ENCODE peak calls at places on chromosomes 7 and 10, in eight cellular contexts. H is fibroblast of mammary gland, J is PC-3, M is cardiac muscle cell, S is AG04450, Y is ascending aorta, K is GM12865, I is HepG2. Z is an unnamed sample.

GRCh38 chr7:98276241-98276761 is 5.2 kb upstream of the BRI3 start:
- DNase-seq in H (no peak), J (peak), M (no peak), S (peak), Y (no peak), K (no peak), I (peak), Z (no peak)

GRCh38 chr10:9825491-9826018 is 1192.1 kb upstream of the CELF2 start:
- DNase-seq in H (no peak), J (no peak), M (peak), S (no peak), Y (no peak), K (peak), I (no peak), Z (no peak)

GRCh38 chr7:73978681-73979563 is 49.1 kb upstream of the ELN start:
- DNase-seq in H (peak), J (peak), M (peak), S (no peak), Y (peak), K (peak), I (peak), Z (no peak)

GRCh38 chr10:113557389-113558321 is 4.8 kb downstream of the HABP2 start:
- DNase-seq in H (no peak), J (no peak), M (no peak), S (no peak), Y (no peak), K (no peak), I (no peak), Z (no peak)

GRCh38 chr7:125020801-125021200 is 91.2 kb upstream of the POT1 start:
- DNase-seq in H (peak), J (no peak), M (no peak), S (no peak), Y (no peak), K (no peak), I (no peak), Z (no peak)

GRCh38 chr10:131424836-131425506 is 113.5 kb upstream of the TCERG1L start:
- DNase-seq in H (no peak), J (no peak), M (no peak), S (no peak), Y (no peak), K (no peak), I (no peak), Z (no peak)

GRCh38 chr7:120825576-120825975 is 32.4 kb downstream of the TSPAN12 start:
- DNase-seq in H (no peak), J (peak), M (no peak), S (no peak), Y (no peak), K (no peak), I (peak), Z (peak)

GRCh38 chr7:45712057-45712689 is 138.0 kb downstream of the ADCY1 start:
- DNase-seq in H (no peak), J (no peak), M (no peak), S (no peak), Y (peak), K (no peak), I (no peak), Z (no peak)

GRCh38 chr7:45598697-45599520 is 24.7 kb downstream of the ADCY1 start:
- DNase-seq in H (no peak), J (no peak), M (no peak), S (no peak), Y (peak), K (no peak), I (no peak), Z (no peak)

GRCh38 chr10:1938317-1938716 is 201.0 kb upstream of the ADARB2 start:
- DNase-seq in H (no peak), J (no peak), M (no peak), S (no peak), Y (no peak), K (no peak), I (no peak), Z (no peak)

GRCh38 chr7:77811895-77812685 is 13.5 kb downstream of the PHTF2 start:
- DNase-seq in H (peak), J (peak), M (no peak), S (peak), Y (no peak), K (no peak), I (peak), Z (peak)

GRCh38 chr7:137881607-137882260 is 35.0 kb upstream of the DGKI start:
- DNase-seq in H (no peak), J (no peak), M (no peak), S (no peak), Y (no peak), K (no peak), I (no peak), Z (no peak)

GRCh38 chr10:72274213-72274729 is 547 bp downstream of the DDIT4 start:
- DNase-seq in H (no peak), J (no peak), M (peak), S (no peak), Y (no peak), K (no peak), I (no peak), Z (no peak)

GRCh38 chr7:135768990-135769389 is 20.4 kb upstream of the FAM180A start:
- DNase-seq in H (no peak), J (no peak), M (no peak), S (no peak), Y (no peak), K (no peak), I (no peak), Z (no peak)
- H3K4me3 ChIP-seq in H (no peak), J (no peak), M (no peak), S (no peak), Y (no peak), K (no peak), I (no peak), Z (no peak)

DNA sequence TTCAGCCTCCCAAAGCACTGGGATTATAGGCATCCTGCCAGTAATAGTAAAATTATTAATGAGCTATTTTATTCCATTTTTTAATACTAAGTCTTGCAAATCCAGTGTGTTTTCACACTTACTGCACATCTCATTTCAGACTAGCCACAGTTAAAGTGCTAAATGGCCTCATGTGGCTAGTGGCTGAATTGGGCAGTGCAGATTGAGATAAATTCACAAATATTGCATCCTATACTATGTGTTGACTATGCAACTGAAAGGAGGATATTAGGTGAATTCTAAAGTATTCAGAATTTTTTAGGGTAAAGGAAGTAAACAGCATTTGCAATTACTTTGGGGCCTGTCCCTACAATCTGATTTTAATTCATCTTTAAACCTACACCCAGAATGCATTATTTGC is 10.2 kb downstream of the APBB1IP start:
- DNase-seq in H (no peak), J (no peak), M (no peak), S (no peak), Y (no peak), K (peak), I (no peak), Z (no peak)
- TF ChIP-seq CTCF in H (no peak), J (no peak), M (no peak), S (no peak), Y (no peak), K (peak), I (no peak), Z (no peak)

GRCh38 chr7:154431045-154431444 is 378.8 kb downstream of the DPP6 start:
- DNase-seq in H (no peak), J (no peak), M (no peak), S (no peak), Y (no peak), K (no peak), I (no peak), Z (no peak)
- H3K4me3 ChIP-seq in H (no peak), J (no peak), M (no peak), S (no peak), Y (no peak), K (no peak), I (no peak), Z (no peak)

GRCh38 chr10:107139237-107139636 is 25.3 kb downstream of the SORCS1 start:
- DNase-seq in H (no peak), J (no peak), M (no peak), S (no peak), Y (no peak), K (no peak), I (no peak), Z (no peak)

GRCh38 chr10:107148906-107149305 is 15.6 kb downstream of the SORCS1 start:
- DNase-seq in H (no peak), J (no peak), M (no peak), S (no peak), Y (no peak), K (peak), I (no peak), Z (no peak)

GRCh38 chr10:107141539-107142061 is 22.9 kb downstream of the SORCS1 start:
- DNase-seq in H (no peak), J (no peak), M (no peak), S (no peak), Y (no peak), K (no peak), I (no peak), Z (no peak)

GRCh38 chr10:107144490-107144889 is 20.0 kb downstream of the SORCS1 start:
- DNase-seq in H (no peak), J (peak), M (peak), S (no peak), Y (no peak), K (peak), I (no peak), Z (no peak)
- TF ChIP-seq CTCF in H (no peak), J (no peak), M (no peak), S (no peak), Y (no peak), K (no peak), I (no peak), Z (no peak)

DNA sequence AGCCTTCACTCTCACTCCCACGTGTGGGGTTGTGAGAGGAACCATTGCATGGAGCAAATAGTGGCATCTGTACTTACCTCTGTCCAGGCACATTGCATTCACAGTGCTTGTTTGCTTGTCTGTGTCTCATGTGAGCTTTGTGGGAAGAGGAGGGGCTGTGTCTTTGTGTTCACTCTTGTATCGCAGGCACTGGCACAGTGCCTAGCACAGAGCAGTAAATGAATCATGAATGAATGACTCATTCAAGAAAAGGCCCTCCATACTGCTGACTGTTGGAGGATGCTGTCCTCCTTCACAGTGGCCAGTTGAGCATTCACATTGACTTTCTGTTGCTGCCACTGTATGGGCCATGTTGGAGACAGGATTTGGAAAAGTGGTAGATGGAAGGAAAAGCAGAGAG is 125.3 kb downstream of the SORCS3 start:
- DNase-seq in H (peak), J (peak), M (no peak), S (no peak), Y (no peak), K (no peak), I (no peak), Z (peak)
- H3K4me3 ChIP-seq in H (no peak), J (no peak), M (no peak), S (no peak), Y (no peak), K (no peak), I (no peak), Z (no peak)